ENCODE peak calls at places on chromosomes 1 and 21, in six cellular contexts. E is cardiac muscle cell; V is IMR-90; X is esophagus squamous epithelium; Z is CD8-positive, alpha-beta memory T cell; F is CD8-positive, alpha-beta T cell. K is an unnamed sample.
A peak's percentile ranks its signal among the peaks of the same experiment; 100 is the strongest.

GRCh38 chr1:181092883-181093282 is 4.4 kb downstream of the IER5 start:
- DNase-seq in E (no peak), X (no peak), Z (no peak), F (no peak), V (no peak), K (no peak)

GRCh38 chr1:116115476-116115875 is 4.3 kb downstream of the MAB21L3 start:
- DNase-seq in Z (no peak), E (peak; percentile 13), V (peak; percentile 75), X (no peak), F (no peak), K (no peak)

GRCh38 chr21:34205811-34206635 is 132.6 kb downstream of the MRPS6 start:
- DNase-seq in V (no peak), Z (no peak), E (no peak), F (no peak), X (no peak), K (no peak)

GRCh38 chr1:26099780-26100179 is 11.8 kb upstream of the PDIK1L start:
- DNase-seq in E (no peak), X (no peak), V (no peak), Z (no peak), F (no peak), K (no peak)

GRCh38 chr1:201937624-201938212 is 8.6 kb downstream of the LMOD1 start:
- DNase-seq in F (no peak), Z (no peak), E (peak; percentile 78), V (peak; percentile 93), X (no peak), K (no peak)

GRCh38 chr1:37143818-37144217 is 109.5 kb upstream of the GRIK3 start:
- DNase-seq in X (no peak), Z (no peak), F (no peak), V (no peak), E (no peak), K (no peak)

GRCh38 chr1:68140536-68140935 is 90.1 kb upstream of the DIRAS3 start:
- DNase-seq in V (peak; percentile 69), F (no peak), Z (no peak), E (peak; percentile 54), X (no peak), K (no peak)

GRCh38 chr1:35589516-35590427 is 16.7 kb downstream of the TFAP2E start:
- DNase-seq in V (no peak), X (no peak), F (no peak), E (no peak), Z (no peak), K (no peak)

GRCh38 chr1:179786815-179787736 is 44.0 kb downstream of the FAM163A start:
- DNase-seq in Z (no peak), X (no peak), F (no peak), V (no peak), E (no peak), K (no peak)

GRCh38 chr1:40736085-40736531 is 44.6 kb downstream of the NFYC start:
- DNase-seq in E (peak; percentile 70), V (peak; percentile 82), X (no peak), Z (no peak), F (no peak), K (no peak)

GRCh38 chr1:24302209-24302611 is 16.9 kb upstream of the GRHL3 start:
- DNase-seq in E (peak; percentile 50), Z (no peak), X (no peak), V (no peak), F (no peak), K (no peak)

GRCh38 chr1:76942549-76942948 is 75.3 kb downstream of the ST6GALNAC5 start:
- DNase-seq in F (no peak), Z (no peak), X (no peak), V (peak; percentile 76), E (peak; percentile 25), K (no peak)

GRCh38 chr1:246324711-246325110 is 182.4 kb downstream of the SMYD3 start:
- DNase-seq in F (no peak), Z (no peak), V (peak; percentile 72), X (no peak), E (no peak), K (no peak)

GRCh38 chr1:68047659-68048026 is 2.8 kb downstream of the DIRAS3 start:
- DNase-seq in Z (no peak), E (no peak), F (no peak), X (no peak), V (no peak), K (no peak)

GRCh38 chr1:96220644-96221043 is 500.9 kb upstream of the PTBP2 start:
- DNase-seq in F (no peak), E (no peak), Z (no peak), V (no peak), X (no peak), K (no peak)

DNA sequence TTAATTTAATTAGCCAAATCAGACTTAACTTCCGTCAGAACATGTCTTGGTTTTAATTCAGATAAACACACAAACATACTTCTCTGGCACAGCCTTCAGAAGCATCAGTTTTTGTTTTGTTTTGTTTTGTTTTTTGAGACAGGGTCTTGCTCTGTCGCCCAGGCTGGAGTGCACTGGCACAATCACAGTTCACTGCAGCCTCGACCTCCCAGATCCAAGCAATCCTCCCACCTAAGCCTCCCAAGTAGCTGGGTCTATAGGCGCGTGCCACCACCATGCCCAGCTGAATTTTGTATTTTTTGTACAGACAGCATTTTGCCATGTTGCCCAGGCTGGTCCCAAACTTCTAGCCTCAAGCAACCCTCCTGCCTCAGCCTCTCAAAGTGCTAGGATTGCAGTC is 34.7 kb downstream of the MDM4 start:
- DNase-seq in V (no peak), E (no peak), F (no peak), X (no peak), Z (no peak), K (no peak)
- H3K36me3 ChIP-seq in V (peaks cover 20% of the 10 kb centered on the region), E (peaks cover 61% of the 10 kb centered on the region), F (peaks cover 41% of the 10 kb centered on the region), X (peaks cover 93% of the 10 kb centered on the region), Z (peaks cover 47% of the 10 kb centered on the region), K (peaks cover 9% of the 10 kb centered on the region)

GRCh38 chr1:66431999-66432398 is 102.0 kb upstream of the SGIP1 start:
- DNase-seq in X (no peak), F (no peak), Z (no peak), V (no peak), E (no peak), K (no peak)
- H3K9me3 ChIP-seq in X (peaks cover 29% of the 10 kb centered on the region), F (peaks cover 8% of the 10 kb centered on the region), Z (peaks cover 7% of the 10 kb centered on the region), V (peaks cover 5% of the 10 kb centered on the region), E (no peaks in the 10 kb centered on the region), K (peaks cover 29% of the 10 kb centered on the region)

DNA sequence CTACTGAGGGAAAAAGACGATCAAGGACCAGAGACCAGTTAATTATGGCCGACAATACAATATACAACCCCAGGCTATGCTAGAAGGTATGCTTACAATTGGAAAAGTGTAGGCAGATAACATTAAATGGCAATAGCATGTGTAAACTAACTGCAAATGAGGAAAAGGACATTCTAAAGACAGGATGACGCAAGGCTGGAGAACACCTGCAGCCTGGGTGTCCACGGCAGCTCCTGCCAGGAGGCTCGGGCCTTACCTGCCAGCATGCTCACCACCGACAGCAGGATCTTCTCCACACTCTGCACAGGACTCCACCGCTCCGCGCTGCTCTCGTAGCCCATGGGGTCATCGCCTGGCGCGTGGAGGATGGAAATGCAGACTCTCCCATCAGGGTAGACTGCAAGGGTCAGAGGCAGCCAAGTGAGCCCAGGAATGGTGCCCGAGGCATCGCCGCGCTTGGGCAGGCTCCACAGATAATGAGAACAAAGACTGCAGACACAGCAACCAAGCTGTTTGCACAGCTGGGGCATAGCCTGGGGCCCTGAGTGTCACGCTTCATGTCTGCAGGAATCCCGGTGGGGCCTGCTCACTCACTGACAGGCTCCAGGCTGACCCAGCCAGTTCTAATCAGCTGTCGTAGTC is 28.2 kb downstream of the UBE2G2 start:
- DNase-seq in V (no peak), Z (no peak), X (no peak), F (no peak), E (no peak), K (no peak)
- H3K36me3 ChIP-seq in V (peaks cover 51% of the 10 kb centered on the region), Z (peaks cover 39% of the 10 kb centered on the region), X (peaks cover 98% of the 10 kb centered on the region), F (peaks cover 48% of the 10 kb centered on the region), E (peaks cover 26% of the 10 kb centered on the region), K (peaks cover 100% of the 10 kb centered on the region)

DNA sequence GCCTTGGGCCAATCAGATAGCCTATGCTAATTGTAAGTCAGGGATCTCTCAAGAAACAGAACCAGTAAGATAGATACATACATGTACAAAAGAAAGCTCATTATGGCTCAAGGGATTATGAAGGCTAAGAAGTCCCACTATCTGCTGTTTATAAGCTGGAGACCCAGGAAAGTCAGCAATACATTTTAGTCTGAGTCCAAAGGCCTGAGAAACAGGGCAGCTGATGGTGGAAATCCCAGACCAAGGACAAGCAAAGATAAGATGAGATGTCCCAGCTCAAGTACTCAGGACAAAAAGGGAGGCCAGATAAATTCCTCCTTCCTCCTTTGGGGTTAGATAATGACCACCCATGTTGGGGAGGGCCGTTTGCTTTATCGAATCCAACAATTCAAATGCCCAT is 269.9 kb downstream of the AJAP1 start:
- DNase-seq in X (no peak), E (no peak), V (no peak), F (no peak), Z (no peak), K (no peak)
- H3K9me3 ChIP-seq in X (peaks cover 13% of the 10 kb centered on the region), E (no peaks in the 10 kb centered on the region), V (peaks cover 34% of the 10 kb centered on the region), F (no peaks in the 10 kb centered on the region), Z (no peaks in the 10 kb centered on the region), K (no peaks in the 10 kb centered on the region)

DNA sequence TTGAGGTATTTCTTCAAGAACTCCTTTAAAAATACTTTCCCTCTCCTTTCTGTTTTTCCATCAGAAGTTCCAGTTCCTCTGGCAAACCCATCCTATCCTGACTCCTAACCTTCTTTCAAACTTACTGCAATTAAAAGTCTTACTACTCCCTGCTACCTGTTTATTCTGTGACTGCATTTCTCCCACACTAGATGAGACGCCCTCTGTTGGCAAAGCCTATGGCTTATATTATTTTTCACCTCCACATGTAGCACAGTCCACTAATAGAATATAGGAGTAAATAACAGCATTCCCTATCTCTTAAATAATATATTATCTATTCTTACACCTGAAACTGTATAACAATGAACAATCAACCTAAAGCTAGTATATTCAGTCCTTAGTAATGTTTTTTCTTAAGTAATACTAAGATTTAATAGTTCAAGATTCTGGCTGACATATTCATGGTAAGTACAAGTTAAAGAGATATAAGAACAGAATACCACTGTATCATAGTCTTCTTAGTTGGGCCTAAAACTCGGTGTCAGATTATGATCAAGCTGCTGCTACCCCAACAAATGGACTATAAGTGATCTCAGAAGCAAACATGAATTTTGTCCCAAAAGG is 54.8 kb downstream of the RAB3GAP2 start:
- DNase-seq in E (peak; percentile 14), X (no peak), F (no peak), V (no peak), Z (no peak), K (no peak)
- H3K36me3 ChIP-seq in E (no peaks in the 10 kb centered on the region), X (peaks cover 14% of the 10 kb centered on the region), F (no peaks in the 10 kb centered on the region), V (peaks cover 2% of the 10 kb centered on the region), Z (no peaks in the 10 kb centered on the region), K (peaks cover 5% of the 10 kb centered on the region)

GRCh38 chr1:49356594-49356993 is 579.9 kb upstream of the BEND5 start:
- DNase-seq in F (no peak), X (no peak), V (no peak), E (no peak), Z (no peak), K (no peak)
- H3K9me3 ChIP-seq in F (no peaks in the 10 kb centered on the region), X (no peaks in the 10 kb centered on the region), V (peaks cover 13% of the 10 kb centered on the region), E (no peaks in the 10 kb centered on the region), Z (no peaks in the 10 kb centered on the region), K (no peaks in the 10 kb centered on the region)

GRCh38 chr1:231231511-231231910 is 9.5 kb upstream of the GNPAT start:
- DNase-seq in V (no peak), E (no peak), Z (no peak), F (no peak), X (no peak), K (no peak)
- H3K36me3 ChIP-seq in V (peaks cover 11% of the 10 kb centered on the region), E (peaks cover 5% of the 10 kb centered on the region), Z (peaks cover 18% of the 10 kb centered on the region), F (peaks cover 17% of the 10 kb centered on the region), X (peaks cover 84% of the 10 kb centered on the region), K (peaks cover 4% of the 10 kb centered on the region)

GRCh38 chr21:44648557-44649311 is 2.5 kb downstream of the KRTAP10-11 start:
- DNase-seq in F (no peak), V (no peak), X (no peak), E (no peak), Z (no peak), K (no peak)
- H3K9me3 ChIP-seq in F (no peaks in the 10 kb centered on the region), V (peaks cover 4% of the 10 kb centered on the region), X (peaks cover 17% of the 10 kb centered on the region), E (no peaks in the 10 kb centered on the region), Z (no peaks in the 10 kb centered on the region), K (peaks cover 3% of the 10 kb centered on the region)

K was measured in psoas muscle.